ENCODE peak calls at places on chromosome 22, in ten cellular contexts. Y, E, P, S, Z, A, K, W, V and D are unnamed samples.

GRCh38 chr22:47781024-47781423 is 1018.6 kb downstream of the TBC1D22A start:
- DNase-seq in Y (no peak), E (no peak), P (no peak), S (no peak), Z (no peak), A (no peak), K (no peak), W (no peak), V (no peak), D (no peak)

GRCh38 chr22:39960791-39961746 is 872 bp downstream of the TMA7B start:
- DNase-seq in Y (no peak), E (peak; percentile 77), P (no peak), S (peak; percentile 79), Z (peak; percentile 95), A (peak; percentile 97), K (peak; percentile 49), W (no peak), V (peak; percentile 92), D (peak; percentile 96)

GRCh38 chr22:17403906-17404305 is 34.6 kb downstream of the CECR2 start:
- DNase-seq in Y (no peak), E (no peak), P (no peak), S (no peak), Z (peak; percentile 57), A (no peak), K (no peak), W (no peak), V (no peak), D (no peak)

GRCh38 chr22:39920134-39920743 is 19.4 kb downstream of the GRAP2 start:
- DNase-seq in Y (no peak), E (no peak), P (no peak), S (no peak), Z (no peak), A (no peak), K (no peak), W (no peak), V (no peak), D (no peak)

GRCh38 chr22:32080904-32081303 is 37.8 kb downstream of the SLC5A1 start:
- DNase-seq in Y (peak; percentile 20), E (peak; percentile 82), P (no peak), S (peak; percentile 60), Z (peak; percentile 76), A (peak; percentile 61), K (peak; percentile 39), W (peak; percentile 39), V (peak; percentile 60), D (peak; percentile 43)

GRCh38 chr22:17980638-17981051 is 43.7 kb downstream of the MICAL3 start:
- DNase-seq in Y (no peak), E (peak; percentile 44), P (no peak), S (no peak), Z (peak; percentile 18), A (peak; percentile 58), K (peak; percentile 81), W (no peak), V (peak; percentile 47), D (no peak)

GRCh38 chr22:49016909-49017768 is 810.5 kb downstream of the BRD1 start:
- DNase-seq in Y (no peak), E (no peak), P (peak; percentile 9), S (no peak), Z (no peak), A (no peak), K (no peak), W (no peak), V (no peak), D (no peak)

GRCh38 chr22:41237036-41237706 is 3.6 kb downstream of the CHADL start:
- DNase-seq in Y (no peak), E (no peak), P (no peak), S (no peak), Z (no peak), A (no peak), K (no peak), W (no peak), V (no peak), D (no peak)

GRCh38 chr22:35299217-35299716 is 427 bp upstream of the TOM1 start:
- DNase-seq in Y (no peak), E (peak; percentile 16), P (no peak), S (no peak), Z (no peak), A (no peak), K (no peak), W (no peak), V (peak; percentile 20), D (no peak)

GRCh38 chr22:50224071-50224470 is 20.8 kb downstream of the TUBGCP6 start:
- DNase-seq in Y (no peak), E (no peak), P (no peak), S (no peak), Z (no peak), A (no peak), K (no peak), W (no peak), V (no peak), D (no peak)

GRCh38 chr22:48931452-48931851 is 896.2 kb downstream of the BRD1 start:
- DNase-seq in Y (no peak), E (no peak), P (no peak), S (no peak), Z (no peak), A (no peak), K (no peak), W (no peak), V (no peak), D (no peak)

GRCh38 chr22:43288378-43288777 is 54.8 kb downstream of the SCUBE1 start:
- DNase-seq in Y (no peak), E (no peak), P (no peak), S (no peak), Z (no peak), A (no peak), K (no peak), W (no peak), V (no peak), D (no peak)

GRCh38 chr22:43289551-43289963 is 53.6 kb downstream of the SCUBE1 start:
- DNase-seq in Y (no peak), E (no peak), P (no peak), S (no peak), Z (no peak), A (peak; percentile 18), K (no peak), W (no peak), V (peak; percentile 11), D (no peak)

GRCh38 chr22:43291381-43291780 is 51.8 kb downstream of the SCUBE1 start:
- DNase-seq in Y (no peak), E (no peak), P (no peak), S (no peak), Z (no peak), A (no peak), K (no peak), W (no peak), V (no peak), D (no peak)

GRCh38 chr22:43288807-43289417 is 54.3 kb downstream of the SCUBE1 start:
- DNase-seq in Y (no peak), E (no peak), P (no peak), S (no peak), Z (no peak), A (no peak), K (no peak), W (no peak), V (no peak), D (no peak)

GRCh38 chr22:43289976-43290663 is 53.1 kb downstream of the SCUBE1 start:
- DNase-seq in Y (no peak), E (peak; percentile 27), P (peak; percentile 63), S (no peak), Z (peak; percentile 23), A (no peak), K (no peak), W (no peak), V (peak; percentile 47), D (peak; percentile 23)
- H3K4me3 ChIP-seq in Y (no peak overlapping the region), E (no peak overlapping the region), P (no peak overlapping the region), S (no peak overlapping the region), Z (no peak overlapping the region), A (no peak overlapping the region), K (no peak overlapping the region), W (no peak overlapping the region), V (peak overlapping the region; percentile 52), D (peak overlapping the region; percentile 15)

GRCh38 chr22:22109693-22110466 is 127.3 kb upstream of the TOP3B start:
- DNase-seq in Y (no peak), E (no peak), P (no peak), S (peak; percentile 12), Z (no peak), A (no peak), K (no peak), W (no peak), V (no peak), D (no peak)
- TF ChIP-seq CTCF in Y (no peak), E (peak; percentile 27), P (no peak), S (peak; percentile 53), Z (peak; percentile 11), A (peak; percentile 20), K (no peak), W (peak; percentile 10), V (no peak), D (peak; percentile 13)

DNA sequence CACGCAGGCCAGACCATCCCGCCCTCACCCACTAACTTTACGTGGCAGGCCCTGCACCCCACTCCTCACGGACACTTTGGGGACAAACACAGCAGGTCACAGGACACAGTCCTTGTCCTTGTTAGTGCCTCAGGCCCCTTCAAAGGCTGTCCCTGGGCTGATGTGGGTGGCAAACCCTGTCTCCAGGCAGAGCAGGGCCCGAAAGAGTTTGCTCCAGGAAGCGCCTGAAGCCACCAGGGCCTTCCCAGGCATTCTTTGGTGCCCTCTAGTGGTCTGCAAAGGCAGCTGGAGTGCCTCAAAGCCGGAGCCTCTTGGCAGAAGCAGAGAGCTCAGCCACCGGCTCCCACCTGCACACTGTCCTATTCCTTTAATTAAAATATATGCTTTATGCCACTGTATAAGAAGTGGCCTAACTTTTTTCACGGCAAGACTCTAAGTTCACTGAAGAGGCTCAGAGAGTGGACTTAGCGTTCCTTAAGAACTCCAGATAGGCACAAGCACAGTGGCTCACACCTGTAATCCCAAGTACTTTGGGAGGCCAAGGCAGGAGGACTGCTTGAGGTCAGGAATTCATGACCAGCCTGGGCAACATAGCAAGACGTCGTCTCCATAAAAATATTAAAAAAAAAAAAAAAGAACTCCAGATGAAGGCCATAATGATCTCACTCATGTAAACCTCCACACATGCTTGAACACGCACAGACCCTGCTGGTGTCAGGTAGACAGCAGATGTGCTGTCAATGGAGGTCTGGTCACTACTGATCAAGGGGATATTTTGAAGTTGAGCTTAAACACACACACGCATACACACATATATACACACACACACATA is 11.1 kb downstream of the TXN2 start:
- DNase-seq in Y (peak; percentile 86), E (peak; percentile 92), P (peak; percentile 65), S (peak; percentile 84), Z (peak; percentile 92), A (peak; percentile 89), K (peak; percentile 87), W (peak; percentile 55), V (peak; percentile 93), D (peak; percentile 84)
- H3K4me3 ChIP-seq in Y (no peak overlapping the region), E (no peak overlapping the region), P (no peak overlapping the region), S (no peak overlapping the region), Z (no peak overlapping the region), A (no peak overlapping the region), K (no peak overlapping the region), W (no peak overlapping the region), V (no peak overlapping the region), D (no peak overlapping the region)

DNA sequence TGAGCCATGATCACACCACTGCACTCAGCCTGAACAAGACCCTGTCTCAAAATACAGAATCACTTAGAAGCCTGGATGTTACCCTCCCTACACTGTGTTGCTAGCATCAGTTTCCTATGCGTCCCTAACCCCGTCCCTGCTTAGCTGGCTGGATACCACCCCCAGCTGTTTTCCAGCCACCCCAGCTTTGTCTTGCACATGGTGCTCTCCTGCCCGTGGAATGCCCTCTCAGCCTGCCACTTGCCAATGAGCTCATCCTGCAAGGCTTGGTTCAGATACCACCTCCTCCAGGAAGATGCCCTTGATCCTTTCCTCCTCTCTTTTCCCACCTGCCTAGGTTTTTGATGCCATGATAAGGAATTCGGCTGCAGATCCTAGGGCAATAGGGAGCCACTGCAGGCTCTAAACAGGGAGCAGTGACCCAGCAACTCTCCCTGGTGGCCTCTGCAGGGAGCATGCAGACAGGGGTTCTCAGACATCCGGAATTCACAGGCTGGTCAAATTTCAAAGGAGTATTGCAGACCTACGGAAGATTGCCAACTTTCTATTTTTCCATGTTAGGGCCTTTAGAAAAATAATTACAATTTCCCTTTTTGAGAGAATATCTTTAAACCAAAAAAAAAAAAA is 52.7 kb upstream of the WNT7B start:
- DNase-seq in Y (no peak), E (no peak), P (no peak), S (no peak), Z (no peak), A (no peak), K (no peak), W (no peak), V (no peak), D (no peak)
- TF ChIP-seq CTCF in Y (no peak), E (no peak), P (no peak), S (no peak), Z (no peak), A (no peak), K (no peak), W (no peak), V (no peak), D (no peak)